ENCODE peak calls at places on chromosomes 11 and 22, in five cellular contexts. Q is cardiac fibroblast, L is astrocyte of the spinal cord, D is lower lobe of right lung, J is endothelial cell. E is an unnamed sample.

GRCh38 chr22:20033045-20033706 is 12.3 kb downstream of the TANGO2 start:
- DNase-seq in Q (no peak), L (no peak), D (no peak), J (no peak), E (no peak)

GRCh38 chr11:134266841-134267251 is 9.3 kb upstream of the GLB1L3 start:
- DNase-seq in Q (peak), L (peak), D (no peak), J (no peak), E (peak)

GRCh38 chr22:20494978-20495860 is at the start of gene KLHL22:
- DNase-seq in Q (peak), L (peak), D (peak), J (peak), E (no peak)

GRCh38 chr11:68365943-68366435 is 53.6 kb downstream of the LRP5 start:
- DNase-seq in Q (no peak), L (no peak), D (no peak), J (no peak), E (no peak)

GRCh38 chr11:125451400-125452124 is 44.5 kb downstream of the FEZ1 start:
- DNase-seq in Q (no peak), L (no peak), D (no peak), J (peak), E (no peak)

GRCh38 chr22:41919357-41920224 is 4.7 kb upstream of the SHISA8 start:
- DNase-seq in Q (peak), L (peak), D (peak), J (peak), E (no peak)

GRCh38 chr22:32844251-32844650 is 42.7 kb downstream of the TIMP3 start:
- DNase-seq in Q (no peak), L (no peak), D (no peak), J (no peak), E (no peak)

GRCh38 chr11:57255618-57256017 is 18.6 kb upstream of the APLNR start:
- DNase-seq in Q (peak), L (no peak), D (no peak), J (no peak), E (peak)

GRCh38 chr11:68120212-68121066 is 749 bp downstream of the CHKA start:
- DNase-seq in Q (peak), L (peak), D (peak), J (peak), E (no peak)

GRCh38 chr11:8749202-8749601 is 66.6 kb downstream of the RPL27A start:
- DNase-seq in Q (no peak), L (no peak), D (no peak), J (no peak), E (no peak)

GRCh38 chr22:38211556-38211955 is 9.8 kb downstream of the MAFF start:
- DNase-seq in Q (no peak), L (no peak), D (no peak), J (no peak), E (no peak)

GRCh38 chr11:18633256-18634139 is 644 bp downstream of the SPTY2D1 start:
- DNase-seq in Q (no peak), L (peak), D (no peak), J (no peak), E (no peak)

GRCh38 chr11:27717377-27717776 is 17.1 kb upstream of the BDNF start:
- DNase-seq in Q (peak), L (peak), D (no peak), J (no peak), E (no peak)

GRCh38 chr22:29509298-29509697 is 29.3 kb downstream of the NEFH start:
- DNase-seq in Q (no peak), L (no peak), D (no peak), J (no peak), E (no peak)

GRCh38 chr11:61683116-61683515 is 2.9 kb downstream of the DAGLA start:
- DNase-seq in Q (no peak), L (no peak), D (no peak), J (no peak), E (no peak)